ENCODE peak calls at places on chromosomes 12 and 14, in six cellular contexts. One of them, this sample, is unnamed.

GRCh38 chr14:25150934-25151790 is 101.2 kb upstream of the STXBP6 start:
- DNase-seq in activated CD4-positive, alpha-beta T cell treated with anti-CD3 and anti-CD28 coated beads, Interleukin-2, amount 50 U/mL, for 24 hours: no peak
- DNase-seq in amniotic stem cell: peak; percentile 52
- DNase-seq in amniotic epithelial cell: peak; percentile 77
- DNase-seq in stimulated activated CD4-positive, alpha-beta T cell treated with anti-CD3 and anti-CD28 coated beads, Interleukin-12 subunit alpha, Interleukin-12 subunit beta, amount 100 ng/mL, for 4 hours: no peak
- DNase-seq in CD8-positive, alpha-beta memory T cell: no peak
- DNase-seq in this sample: peak; percentile 65

GRCh38 chr12:121934318-121934682 is 15.9 kb downstream of the CFAP251 start:
- DNase-seq in activated CD4-positive, alpha-beta T cell treated with anti-CD3 and anti-CD28 coated beads, Interleukin-2, amount 50 U/mL, for 24 hours: no peak
- DNase-seq in stimulated activated CD4-positive, alpha-beta T cell treated with anti-CD3 and anti-CD28 coated beads, Interleukin-12 subunit alpha, Interleukin-12 subunit beta, amount 100 ng/mL, for 4 hours: no peak
- DNase-seq in amniotic epithelial cell: no peak
- DNase-seq in amniotic stem cell: no peak
- DNase-seq in CD8-positive, alpha-beta memory T cell: no peak
- DNase-seq in this sample: no peak

GRCh38 chr14:65566820-65567522 is 154.4 kb downstream of the FUT8 start:
- DNase-seq in stimulated activated CD4-positive, alpha-beta T cell treated with anti-CD3 and anti-CD28 coated beads, Interleukin-12 subunit alpha, Interleukin-12 subunit beta, amount 100 ng/mL, for 4 hours: no peak
- DNase-seq in CD8-positive, alpha-beta memory T cell: no peak
- DNase-seq in amniotic epithelial cell: no peak
- DNase-seq in amniotic stem cell: no peak
- DNase-seq in activated CD4-positive, alpha-beta T cell treated with anti-CD3 and anti-CD28 coated beads, Interleukin-2, amount 50 U/mL, for 24 hours: no peak
- DNase-seq in this sample: no peak

GRCh38 chr12:111369496-111370220 is 763 bp upstream of the PHETA1 start:
- DNase-seq in activated CD4-positive, alpha-beta T cell treated with anti-CD3 and anti-CD28 coated beads, Interleukin-2, amount 50 U/mL, for 24 hours: no peak
- DNase-seq in CD8-positive, alpha-beta memory T cell: no peak
- DNase-seq in amniotic epithelial cell: no peak
- DNase-seq in amniotic stem cell: no peak
- DNase-seq in stimulated activated CD4-positive, alpha-beta T cell treated with anti-CD3 and anti-CD28 coated beads, Interleukin-12 subunit alpha, Interleukin-12 subunit beta, amount 100 ng/mL, for 4 hours: no peak
- DNase-seq in this sample: no peak

GRCh38 chr12:123532808-123533649 is 490 bp downstream of the RILPL1 start:
- DNase-seq in activated CD4-positive, alpha-beta T cell treated with anti-CD3 and anti-CD28 coated beads, Interleukin-2, amount 50 U/mL, for 24 hours: no peak
- DNase-seq in stimulated activated CD4-positive, alpha-beta T cell treated with anti-CD3 and anti-CD28 coated beads, Interleukin-12 subunit alpha, Interleukin-12 subunit beta, amount 100 ng/mL, for 4 hours: no peak
- DNase-seq in amniotic epithelial cell: no peak
- DNase-seq in amniotic stem cell: no peak
- DNase-seq in CD8-positive, alpha-beta memory T cell: no peak
- DNase-seq in this sample: no peak

GRCh38 chr12:58177366-58177765 is 236.0 kb downstream of the ATP23 start:
- DNase-seq in activated CD4-positive, alpha-beta T cell treated with anti-CD3 and anti-CD28 coated beads, Interleukin-2, amount 50 U/mL, for 24 hours: no peak
- DNase-seq in stimulated activated CD4-positive, alpha-beta T cell treated with anti-CD3 and anti-CD28 coated beads, Interleukin-12 subunit alpha, Interleukin-12 subunit beta, amount 100 ng/mL, for 4 hours: no peak
- DNase-seq in amniotic stem cell: no peak
- DNase-seq in CD8-positive, alpha-beta memory T cell: no peak
- DNase-seq in amniotic epithelial cell: no peak
- DNase-seq in this sample: no peak

GRCh38 chr12:31226639-31227038 is 99.3 kb downstream of the SINHCAF start:
- DNase-seq in CD8-positive, alpha-beta memory T cell: no peak
- DNase-seq in amniotic stem cell: no peak
- DNase-seq in activated CD4-positive, alpha-beta T cell treated with anti-CD3 and anti-CD28 coated beads, Interleukin-2, amount 50 U/mL, for 24 hours: no peak
- DNase-seq in amniotic epithelial cell: no peak
- DNase-seq in stimulated activated CD4-positive, alpha-beta T cell treated with anti-CD3 and anti-CD28 coated beads, Interleukin-12 subunit alpha, Interleukin-12 subunit beta, amount 100 ng/mL, for 4 hours: no peak
- DNase-seq in this sample: no peak

GRCh38 chr12:56256326-56256960 is 1.7 kb downstream of the ANKRD52 start:
- DNase-seq in CD8-positive, alpha-beta memory T cell: no peak
- DNase-seq in amniotic stem cell: no peak
- DNase-seq in activated CD4-positive, alpha-beta T cell treated with anti-CD3 and anti-CD28 coated beads, Interleukin-2, amount 50 U/mL, for 24 hours: no peak
- DNase-seq in stimulated activated CD4-positive, alpha-beta T cell treated with anti-CD3 and anti-CD28 coated beads, Interleukin-12 subunit alpha, Interleukin-12 subunit beta, amount 100 ng/mL, for 4 hours: no peak
- DNase-seq in amniotic epithelial cell: peak; percentile 43
- DNase-seq in this sample: no peak

GRCh38 chr12:15131462-15131861 is 89.8 kb downstream of the RERG start:
- DNase-seq in stimulated activated CD4-positive, alpha-beta T cell treated with anti-CD3 and anti-CD28 coated beads, Interleukin-12 subunit alpha, Interleukin-12 subunit beta, amount 100 ng/mL, for 4 hours: no peak
- DNase-seq in CD8-positive, alpha-beta memory T cell: no peak
- DNase-seq in activated CD4-positive, alpha-beta T cell treated with anti-CD3 and anti-CD28 coated beads, Interleukin-2, amount 50 U/mL, for 24 hours: no peak
- DNase-seq in amniotic stem cell: no peak
- DNase-seq in amniotic epithelial cell: peak; percentile 7
- DNase-seq in this sample: no peak

GRCh38 chr14:91693342-91693741 is 38.5 kb downstream of the CATSPERB start:
- DNase-seq in CD8-positive, alpha-beta memory T cell: no peak
- DNase-seq in activated CD4-positive, alpha-beta T cell treated with anti-CD3 and anti-CD28 coated beads, Interleukin-2, amount 50 U/mL, for 24 hours: no peak
- DNase-seq in amniotic stem cell: no peak
- DNase-seq in stimulated activated CD4-positive, alpha-beta T cell treated with anti-CD3 and anti-CD28 coated beads, Interleukin-12 subunit alpha, Interleukin-12 subunit beta, amount 100 ng/mL, for 4 hours: no peak
- DNase-seq in amniotic epithelial cell: no peak
- DNase-seq in this sample: no peak

GRCh38 chr12:24909667-24910066 is 39.2 kb downstream of the BCAT1 start:
- DNase-seq in amniotic epithelial cell: peak; percentile 86
- DNase-seq in activated CD4-positive, alpha-beta T cell treated with anti-CD3 and anti-CD28 coated beads, Interleukin-2, amount 50 U/mL, for 24 hours: no peak
- DNase-seq in amniotic stem cell: no peak
- DNase-seq in stimulated activated CD4-positive, alpha-beta T cell treated with anti-CD3 and anti-CD28 coated beads, Interleukin-12 subunit alpha, Interleukin-12 subunit beta, amount 100 ng/mL, for 4 hours: no peak
- DNase-seq in CD8-positive, alpha-beta memory T cell: no peak
- DNase-seq in this sample: peak; percentile 87

GRCh38 chr12:25590021-25590721 is 37.1 kb upstream of the LMNTD1 start:
- DNase-seq in activated CD4-positive, alpha-beta T cell treated with anti-CD3 and anti-CD28 coated beads, Interleukin-2, amount 50 U/mL, for 24 hours: no peak
- DNase-seq in amniotic stem cell: no peak
- DNase-seq in CD8-positive, alpha-beta memory T cell: no peak
- DNase-seq in stimulated activated CD4-positive, alpha-beta T cell treated with anti-CD3 and anti-CD28 coated beads, Interleukin-12 subunit alpha, Interleukin-12 subunit beta, amount 100 ng/mL, for 4 hours: no peak
- DNase-seq in amniotic epithelial cell: no peak
- DNase-seq in this sample: no peak

GRCh38 chr14:36271939-36272907 is 48.2 kb downstream of the MBIP start:
- DNase-seq in CD8-positive, alpha-beta memory T cell: no peak
- DNase-seq in activated CD4-positive, alpha-beta T cell treated with anti-CD3 and anti-CD28 coated beads, Interleukin-2, amount 50 U/mL, for 24 hours: no peak
- DNase-seq in stimulated activated CD4-positive, alpha-beta T cell treated with anti-CD3 and anti-CD28 coated beads, Interleukin-12 subunit alpha, Interleukin-12 subunit beta, amount 100 ng/mL, for 4 hours: peak; percentile 1
- DNase-seq in amniotic epithelial cell: no peak
- DNase-seq in amniotic stem cell: no peak
- DNase-seq in this sample: no peak

GRCh38 chr12:846376-846775 is 94.0 kb downstream of the WNK1 start:
- DNase-seq in activated CD4-positive, alpha-beta T cell treated with anti-CD3 and anti-CD28 coated beads, Interleukin-2, amount 50 U/mL, for 24 hours: no peak
- DNase-seq in CD8-positive, alpha-beta memory T cell: no peak
- DNase-seq in stimulated activated CD4-positive, alpha-beta T cell treated with anti-CD3 and anti-CD28 coated beads, Interleukin-12 subunit alpha, Interleukin-12 subunit beta, amount 100 ng/mL, for 4 hours: no peak
- DNase-seq in amniotic stem cell: no peak
- DNase-seq in amniotic epithelial cell: no peak
- DNase-seq in this sample: no peak

GRCh38 chr12:103182299-103182698 is 224.8 kb downstream of the ASCL1 start:
- DNase-seq in activated CD4-positive, alpha-beta T cell treated with anti-CD3 and anti-CD28 coated beads, Interleukin-2, amount 50 U/mL, for 24 hours: no peak
- DNase-seq in amniotic stem cell: no peak
- DNase-seq in CD8-positive, alpha-beta memory T cell: no peak
- DNase-seq in amniotic epithelial cell: no peak
- DNase-seq in stimulated activated CD4-positive, alpha-beta T cell treated with anti-CD3 and anti-CD28 coated beads, Interleukin-12 subunit alpha, Interleukin-12 subunit beta, amount 100 ng/mL, for 4 hours: no peak
- DNase-seq in this sample: no peak

GRCh38 chr14:63308723-63309317 is 9.9 kb downstream of the GPHB5 start:
- DNase-seq in activated CD4-positive, alpha-beta T cell treated with anti-CD3 and anti-CD28 coated beads, Interleukin-2, amount 50 U/mL, for 24 hours: no peak
- DNase-seq in amniotic stem cell: no peak
- DNase-seq in amniotic epithelial cell: peak; percentile 7
- DNase-seq in stimulated activated CD4-positive, alpha-beta T cell treated with anti-CD3 and anti-CD28 coated beads, Interleukin-12 subunit alpha, Interleukin-12 subunit beta, amount 100 ng/mL, for 4 hours: no peak
- DNase-seq in CD8-positive, alpha-beta memory T cell: no peak
- DNase-seq in this sample: no peak

GRCh38 chr14:50532502-50533313 is at the start of gene MAP4K5:
- DNase-seq in stimulated activated CD4-positive, alpha-beta T cell treated with anti-CD3 and anti-CD28 coated beads, Interleukin-12 subunit alpha, Interleukin-12 subunit beta, amount 100 ng/mL, for 4 hours: peak; percentile 88
- DNase-seq in activated CD4-positive, alpha-beta T cell treated with anti-CD3 and anti-CD28 coated beads, Interleukin-2, amount 50 U/mL, for 24 hours: peak; percentile 76
- DNase-seq in CD8-positive, alpha-beta memory T cell: peak; percentile 83
- DNase-seq in amniotic stem cell: peak; percentile 79
- DNase-seq in amniotic epithelial cell: peak; percentile 83
- DNase-seq in this sample: peak; percentile 54

GRCh38 chr14:97224016-97224415 is 426.8 kb downstream of the VRK1 start:
- DNase-seq in CD8-positive, alpha-beta memory T cell: no peak
- DNase-seq in amniotic epithelial cell: no peak
- DNase-seq in amniotic stem cell: no peak
- DNase-seq in stimulated activated CD4-positive, alpha-beta T cell treated with anti-CD3 and anti-CD28 coated beads, Interleukin-12 subunit alpha, Interleukin-12 subunit beta, amount 100 ng/mL, for 4 hours: no peak
- DNase-seq in activated CD4-positive, alpha-beta T cell treated with anti-CD3 and anti-CD28 coated beads, Interleukin-2, amount 50 U/mL, for 24 hours: no peak
- DNase-seq in this sample: no peak

GRCh38 chr12:111224196-111225066 is 144.5 kb downstream of the PHETA1 start:
- DNase-seq in amniotic stem cell: no peak
- DNase-seq in stimulated activated CD4-positive, alpha-beta T cell treated with anti-CD3 and anti-CD28 coated beads, Interleukin-12 subunit alpha, Interleukin-12 subunit beta, amount 100 ng/mL, for 4 hours: no peak
- DNase-seq in activated CD4-positive, alpha-beta T cell treated with anti-CD3 and anti-CD28 coated beads, Interleukin-2, amount 50 U/mL, for 24 hours: no peak
- DNase-seq in CD8-positive, alpha-beta memory T cell: no peak
- DNase-seq in amniotic epithelial cell: no peak
- DNase-seq in this sample: no peak

GRCh38 chr12:76784600-76785051 is 20.7 kb downstream of the ZDHHC17 start:
- DNase-seq in amniotic epithelial cell: no peak
- DNase-seq in stimulated activated CD4-positive, alpha-beta T cell treated with anti-CD3 and anti-CD28 coated beads, Interleukin-12 subunit alpha, Interleukin-12 subunit beta, amount 100 ng/mL, for 4 hours: no peak
- DNase-seq in amniotic stem cell: peak; percentile 7
- DNase-seq in activated CD4-positive, alpha-beta T cell treated with anti-CD3 and anti-CD28 coated beads, Interleukin-2, amount 50 U/mL, for 24 hours: no peak
- DNase-seq in CD8-positive, alpha-beta memory T cell: no peak
- DNase-seq in this sample: peak; percentile 24

GRCh38 chr14:21978184-21978998 is 304.8 kb upstream of the OR4E1 start:
- DNase-seq in activated CD4-positive, alpha-beta T cell treated with anti-CD3 and anti-CD28 coated beads, Interleukin-2, amount 50 U/mL, for 24 hours: peak; percentile 20
- DNase-seq in amniotic stem cell: no peak
- DNase-seq in amniotic epithelial cell: peak; percentile 34
- DNase-seq in CD8-positive, alpha-beta memory T cell: peak; percentile 32
- DNase-seq in stimulated activated CD4-positive, alpha-beta T cell treated with anti-CD3 and anti-CD28 coated beads, Interleukin-12 subunit alpha, Interleukin-12 subunit beta, amount 100 ng/mL, for 4 hours: no peak
- DNase-seq in this sample: no peak

GRCh38 chr12:99658950-99659349 is 11.4 kb downstream of the GARIN6 start:
- DNase-seq in amniotic epithelial cell: no peak
- DNase-seq in activated CD4-positive, alpha-beta T cell treated with anti-CD3 and anti-CD28 coated beads, Interleukin-2, amount 50 U/mL, for 24 hours: no peak
- DNase-seq in stimulated activated CD4-positive, alpha-beta T cell treated with anti-CD3 and anti-CD28 coated beads, Interleukin-12 subunit alpha, Interleukin-12 subunit beta, amount 100 ng/mL, for 4 hours: no peak
- DNase-seq in amniotic stem cell: no peak
- DNase-seq in CD8-positive, alpha-beta memory T cell: no peak
- DNase-seq in this sample: no peak

GRCh38 chr12:59486827-59487226 is 109.0 kb upstream of the SLC16A7 start:
- DNase-seq in amniotic epithelial cell: peak; percentile 7
- DNase-seq in CD8-positive, alpha-beta memory T cell: no peak
- DNase-seq in activated CD4-positive, alpha-beta T cell treated with anti-CD3 and anti-CD28 coated beads, Interleukin-2, amount 50 U/mL, for 24 hours: no peak
- DNase-seq in amniotic stem cell: no peak
- DNase-seq in stimulated activated CD4-positive, alpha-beta T cell treated with anti-CD3 and anti-CD28 coated beads, Interleukin-12 subunit alpha, Interleukin-12 subunit beta, amount 100 ng/mL, for 4 hours: no peak
- DNase-seq in this sample: no peak

GRCh38 chr12:101459642-101460346 is 15.3 kb upstream of the SPIC start:
- DNase-seq in stimulated activated CD4-positive, alpha-beta T cell treated with anti-CD3 and anti-CD28 coated beads, Interleukin-12 subunit alpha, Interleukin-12 subunit beta, amount 100 ng/mL, for 4 hours: no peak
- DNase-seq in CD8-positive, alpha-beta memory T cell: no peak
- DNase-seq in amniotic stem cell: no peak
- DNase-seq in amniotic epithelial cell: peak; percentile 8
- DNase-seq in activated CD4-positive, alpha-beta T cell treated with anti-CD3 and anti-CD28 coated beads, Interleukin-2, amount 50 U/mL, for 24 hours: no peak
- DNase-seq in this sample: peak; percentile 28

GRCh38 chr12:65083581-65083980 is 37.5 kb downstream of the WIF1 start:
- DNase-seq in amniotic epithelial cell: no peak
- DNase-seq in activated CD4-positive, alpha-beta T cell treated with anti-CD3 and anti-CD28 coated beads, Interleukin-2, amount 50 U/mL, for 24 hours: no peak
- DNase-seq in CD8-positive, alpha-beta memory T cell: no peak
- DNase-seq in amniotic stem cell: no peak
- DNase-seq in stimulated activated CD4-positive, alpha-beta T cell treated with anti-CD3 and anti-CD28 coated beads, Interleukin-12 subunit alpha, Interleukin-12 subunit beta, amount 100 ng/mL, for 4 hours: no peak
- DNase-seq in this sample: no peak

GRCh38 chr14:65880507-65880906 is 468.0 kb downstream of the FUT8 start:
- DNase-seq in CD8-positive, alpha-beta memory T cell: no peak
- DNase-seq in amniotic epithelial cell: no peak
- DNase-seq in activated CD4-positive, alpha-beta T cell treated with anti-CD3 and anti-CD28 coated beads, Interleukin-2, amount 50 U/mL, for 24 hours: no peak
- DNase-seq in amniotic stem cell: no peak
- DNase-seq in stimulated activated CD4-positive, alpha-beta T cell treated with anti-CD3 and anti-CD28 coated beads, Interleukin-12 subunit alpha, Interleukin-12 subunit beta, amount 100 ng/mL, for 4 hours: no peak
- DNase-seq in this sample: no peak

GRCh38 chr12:73225371-73225937 is 953.3 kb downstream of the TRHDE start:
- DNase-seq in activated CD4-positive, alpha-beta T cell treated with anti-CD3 and anti-CD28 coated beads, Interleukin-2, amount 50 U/mL, for 24 hours: no peak
- DNase-seq in amniotic stem cell: no peak
- DNase-seq in amniotic epithelial cell: no peak
- DNase-seq in stimulated activated CD4-positive, alpha-beta T cell treated with anti-CD3 and anti-CD28 coated beads, Interleukin-12 subunit alpha, Interleukin-12 subunit beta, amount 100 ng/mL, for 4 hours: no peak
- DNase-seq in CD8-positive, alpha-beta memory T cell: no peak
- DNase-seq in this sample: no peak

GRCh38 chr14:81727243-81727642 is 193.6 kb upstream of the SEL1L start:
- DNase-seq in activated CD4-positive, alpha-beta T cell treated with anti-CD3 and anti-CD28 coated beads, Interleukin-2, amount 50 U/mL, for 24 hours: no peak
- DNase-seq in stimulated activated CD4-positive, alpha-beta T cell treated with anti-CD3 and anti-CD28 coated beads, Interleukin-12 subunit alpha, Interleukin-12 subunit beta, amount 100 ng/mL, for 4 hours: no peak
- DNase-seq in amniotic stem cell: no peak
- DNase-seq in CD8-positive, alpha-beta memory T cell: no peak
- DNase-seq in amniotic epithelial cell: no peak
- DNase-seq in this sample: no peak

GRCh38 chr14:56813143-56813551 is 2.9 kb upstream of the OTX2 start:
- DNase-seq in activated CD4-positive, alpha-beta T cell treated with anti-CD3 and anti-CD28 coated beads, Interleukin-2, amount 50 U/mL, for 24 hours: no peak
- DNase-seq in CD8-positive, alpha-beta memory T cell: no peak
- DNase-seq in stimulated activated CD4-positive, alpha-beta T cell treated with anti-CD3 and anti-CD28 coated beads, Interleukin-12 subunit alpha, Interleukin-12 subunit beta, amount 100 ng/mL, for 4 hours: no peak
- DNase-seq in amniotic epithelial cell: no peak
- DNase-seq in amniotic stem cell: no peak
- DNase-seq in this sample: no peak